ENCODE peak calls at places on chromosomes 3 and 15, in nine cellular contexts. J is hepatocyte; H is lower leg skin; G is tibial artery; F is CD8-positive, alpha-beta T cell; P is colonic mucosa; X is Panc1; V is dorsolateral prefrontal cortex; E is neural progenitor cell. M is an unnamed sample.

GRCh38 chr3:48024401-48024800 is 8.2 kb upstream of the MAP4 start:
- DNase-seq in J (no peak), H (no peak), G (no peak), F (no peak), P (no peak), X (no peak), V (no peak), E (no peak), M (no peak)

GRCh38 chr15:83203543-83203942 is 4.1 kb downstream of the HDGFL3 start:
- DNase-seq in J (no peak), H (no peak), G (no peak), F (no peak), P (no peak), X (no peak), V (no peak), E (no peak), M (no peak)

GRCh38 chr15:59017459-59017858 is 30.0 kb downstream of the RNF111 start:
- DNase-seq in J (no peak), H (no peak), G (no peak), F (no peak), P (no peak), X (no peak), V (no peak), E (no peak), M (no peak)

GRCh38 chr15:41286665-41287333 is 45.6 kb downstream of the OIP5 start:
- DNase-seq in J (no peak), H (no peak), G (no peak), F (no peak), P (no peak), X (no peak), V (no peak), E (no peak), M (no peak)

GRCh38 chr3:120024103-120024502 is 70.1 kb downstream of the GSK3B start:
- DNase-seq in J (no peak), H (no peak), G (no peak), F (no peak), P (no peak), X (no peak), V (no peak), E (no peak), M (no peak)

GRCh38 chr3:32531010-32531647 is 28.5 kb upstream of the CMTM6 start:
- DNase-seq in J (no peak), H (no peak), G (no peak), F (no peak), P (no peak), X (no peak), V (no peak), E (no peak), M (no peak)

GRCh38 chr3:32222950-32223349 is 15.5 kb upstream of the CMTM8 start:
- DNase-seq in J (no peak), H (no peak), G (no peak), F (no peak), P (no peak), X (no peak), V (no peak), E (no peak), M (no peak)

GRCh38 chr15:28985691-28986090 is 99.9 kb downstream of the APBA2 start:
- DNase-seq in J (no peak), H (no peak), G (no peak), F (no peak), P (no peak), X (no peak), V (no peak), E (no peak), M (no peak)

GRCh38 chr3:42443292-42443691 is 32.9 kb upstream of the LYZL4 start:
- DNase-seq in J (no peak), H (no peak), G (no peak), F (no peak), P (no peak), X (no peak), V (no peak), E (peak; percentile 20), M (no peak)
- TF ChIP-seq CTCF in J (no peak), H (no peak), G (no peak), F (no peak), P (no peak), X (no peak), V (no peak), E (no peak), M (no peak)

GRCh38 chr15:45644437-45644836 is 9.6 kb downstream of the SQOR start:
- DNase-seq in J (no peak), H (no peak), G (no peak), F (no peak), P (no peak), X (no peak), V (no peak), E (no peak), M (no peak)

GRCh38 chr15:45645026-45645980 is 10.5 kb downstream of the SQOR start:
- DNase-seq in J (peak; percentile 57), H (no peak), G (no peak), F (no peak), P (peak; percentile 78), X (no peak), V (no peak), E (no peak), M (peak; percentile 48)

GRCh38 chr15:45647828-45648227 is 13.0 kb downstream of the SQOR start:
- DNase-seq in J (no peak), H (no peak), G (no peak), F (no peak), P (no peak), X (no peak), V (no peak), E (no peak), M (no peak)

GRCh38 chr15:45648521-45649200 is 13.8 kb downstream of the SQOR start:
- DNase-seq in J (peak; percentile 69), H (no peak), G (no peak), F (no peak), P (no peak), X (no peak), V (no peak), E (no peak), M (no peak)

GRCh38 chr15:45646220-45646619 is 11.4 kb downstream of the SQOR start:
- DNase-seq in J (no peak), H (no peak), G (no peak), F (no peak), P (no peak), X (no peak), V (no peak), E (no peak), M (no peak)
- H3K4me3 ChIP-seq in J (no peak overlapping the region), H (no peak overlapping the region), G (no peak overlapping the region), F (no peak overlapping the region), P (no peak overlapping the region), X (peak overlapping the region; percentile 38), V (no peak overlapping the region), E (no peak overlapping the region), M (no peak overlapping the region)

GRCh38 chr3:43747641-43748040 is 56.9 kb downstream of the ABHD5 start:
- DNase-seq in J (no peak), H (no peak), G (no peak), F (no peak), P (no peak), X (no peak), V (no peak), E (no peak), M (no peak)

GRCh38 chr3:43737001-43737440 is 46.3 kb downstream of the ABHD5 start:
- DNase-seq in J (peak; percentile 38), H (no peak), G (no peak), F (no peak), P (no peak), X (no peak), V (no peak), E (peak; percentile 7), M (no peak)

GRCh38 chr3:43738305-43738704 is 47.6 kb downstream of the ABHD5 start:
- DNase-seq in J (no peak), H (no peak), G (no peak), F (no peak), P (no peak), X (no peak), V (no peak), E (no peak), M (no peak)

GRCh38 chr3:43748179-43748578 is 57.4 kb downstream of the ABHD5 start:
- DNase-seq in J (no peak), H (no peak), G (no peak), F (no peak), P (no peak), X (no peak), V (no peak), E (no peak), M (no peak)

DNA sequence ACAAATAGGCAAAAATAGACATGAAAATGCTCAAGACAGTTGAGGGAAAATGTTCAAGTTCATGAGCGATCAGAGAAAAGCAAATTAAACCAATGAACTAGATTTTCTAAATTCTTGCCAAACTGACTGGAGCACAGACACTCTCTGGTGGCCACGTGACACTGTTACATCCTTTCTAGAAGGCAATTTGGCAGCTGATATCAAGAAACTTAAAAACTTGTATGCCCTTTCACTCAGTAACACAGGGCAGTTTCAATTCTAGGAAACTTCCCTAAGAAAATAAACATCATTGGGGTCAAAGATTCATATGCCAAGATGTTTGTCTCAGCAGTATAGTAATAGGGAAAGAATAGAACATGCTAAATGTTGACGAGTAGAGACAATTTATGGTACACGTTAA is 52.2 kb downstream of the ABHD5 start:
- DNase-seq in J (no peak), H (no peak), G (no peak), F (no peak), P (no peak), X (no peak), V (no peak), E (no peak), M (no peak)
- TF ChIP-seq CTCF in J (peak; percentile 22), H (no peak), G (no peak), F (no peak), P (no peak), X (no peak), V (no peak), E (peak; percentile 21), M (peak; percentile 19)

GRCh38 chr15:39976291-39977274 is 42.7 kb downstream of the EIF2AK4 start:
- DNase-seq in J (peak; percentile 66), H (peak; percentile 40), G (peak; percentile 64), F (no peak), P (peak; percentile 62), X (no peak), V (peak; percentile 60), E (peak; percentile 61), M (no peak)
- H3K4me3 ChIP-seq in J (no peak overlapping the region), H (peak overlapping the region; percentile 26), G (peak overlapping the region; percentile 59), F (no peak overlapping the region), P (peak overlapping the region; percentile 44), X (no peak overlapping the region), V (peak overlapping the region; percentile 68), E (peak overlapping the region; percentile 32), M (peak overlapping the region; percentile 36)

GRCh38 chr15:92596623-92597022 is 59.0 kb downstream of the FAM174B start:
- DNase-seq in J (no peak), H (peak; percentile 43), G (no peak), F (no peak), P (no peak), X (no peak), V (no peak), E (no peak), M (no peak)

GRCh38 chr15:92597548-92597947 is 58.0 kb downstream of the FAM174B start:
- DNase-seq in J (no peak), H (no peak), G (no peak), F (no peak), P (no peak), X (no peak), V (no peak), E (no peak), M (no peak)

GRCh38 chr15:92599394-92599970 is 56.1 kb downstream of the FAM174B start:
- DNase-seq in J (no peak), H (no peak), G (no peak), F (no peak), P (no peak), X (no peak), V (no peak), E (no peak), M (no peak)

GRCh38 chr15:92591275-92591674 is 64.3 kb downstream of the FAM174B start:
- DNase-seq in J (no peak), H (no peak), G (no peak), F (no peak), P (no peak), X (no peak), V (no peak), E (no peak), M (no peak)

GRCh38 chr15:92595506-92596337 is 59.9 kb downstream of the FAM174B start:
- DNase-seq in J (no peak), H (no peak), G (no peak), F (no peak), P (no peak), X (no peak), V (no peak), E (no peak), M (no peak)
- TF ChIP-seq CTCF in J (no peak), H (no peak), G (no peak), F (no peak), P (no peak), X (no peak), V (no peak), E (no peak), M (no peak)

M was measured in BJ.